ENCODE peak calls at places on chromosomes 4 and X, in nine cellular contexts. One of them, this sample, is unnamed.

GRCh38 chrX:26411045-26411444 is 195.1 kb downstream of the MAGEB5 start:
- DNase-seq in heart left ventricle: no peak
- DNase-seq in SK-N-MC: no peak
- DNase-seq in MM.1S: no peak
- DNase-seq in cardiac muscle cell: peak
- DNase-seq in lower lobe of right lung: no peak
- DNase-seq in fibroblast of lung: no peak
- DNase-seq in H9: no peak
- DNase-seq in hepatocyte: peak
- DNase-seq in this sample: peak

GRCh38 chrX:153708415-153708814 is 15.8 kb downstream of the BCAP31 start:
- DNase-seq in heart left ventricle: peak
- DNase-seq in SK-N-MC: no peak
- DNase-seq in MM.1S: no peak
- DNase-seq in cardiac muscle cell: peak
- DNase-seq in lower lobe of right lung: peak
- DNase-seq in fibroblast of lung: peak
- DNase-seq in H9: peak
- DNase-seq in hepatocyte: peak
- DNase-seq in this sample: peak

GRCh38 chr4:24913099-24913445 is 230 bp upstream of the CCDC149 start:
- DNase-seq in heart left ventricle: no peak
- DNase-seq in SK-N-MC: no peak
- DNase-seq in MM.1S: no peak
- DNase-seq in cardiac muscle cell: no peak
- DNase-seq in lower lobe of right lung: no peak
- DNase-seq in fibroblast of lung: no peak
- DNase-seq in H9: peak
- DNase-seq in hepatocyte: no peak
- DNase-seq in this sample: no peak

GRCh38 chr4:6574747-6575502 is at the start of gene MAN2B2:
- DNase-seq in heart left ventricle: peak
- DNase-seq in SK-N-MC: no peak
- DNase-seq in MM.1S: peak
- DNase-seq in cardiac muscle cell: peak
- DNase-seq in lower lobe of right lung: peak
- DNase-seq in fibroblast of lung: peak
- DNase-seq in H9: peak
- DNase-seq in hepatocyte: peak
- DNase-seq in this sample: no peak

GRCh38 chr4:186158021-186158859 is 33.1 kb upstream of the CYP4V2 start:
- DNase-seq in heart left ventricle: no peak
- DNase-seq in SK-N-MC: no peak
- DNase-seq in MM.1S: no peak
- DNase-seq in cardiac muscle cell: no peak
- DNase-seq in lower lobe of right lung: no peak
- DNase-seq in fibroblast of lung: no peak
- DNase-seq in H9: no peak
- DNase-seq in hepatocyte: peak
- DNase-seq in this sample: no peak

GRCh38 chr4:109912706-109913621 is at the start of gene EGF:
- DNase-seq in heart left ventricle: no peak
- DNase-seq in SK-N-MC: peak
- DNase-seq in MM.1S: no peak
- DNase-seq in cardiac muscle cell: peak
- DNase-seq in lower lobe of right lung: no peak
- DNase-seq in fibroblast of lung: peak
- DNase-seq in H9: no peak
- DNase-seq in hepatocyte: peak
- DNase-seq in this sample: no peak

GRCh38 chr4:27082786-27083185 is 222.1 kb downstream of the STIM2 start:
- DNase-seq in heart left ventricle: no peak
- DNase-seq in SK-N-MC: no peak
- DNase-seq in MM.1S: no peak
- DNase-seq in cardiac muscle cell: no peak
- DNase-seq in lower lobe of right lung: no peak
- DNase-seq in fibroblast of lung: no peak
- DNase-seq in H9: no peak
- DNase-seq in hepatocyte: no peak
- DNase-seq in this sample: no peak

GRCh38 chrX:68433155-68433980 is at the start of gene OPHN1:
- DNase-seq in heart left ventricle: peak
- DNase-seq in SK-N-MC: no peak
- DNase-seq in MM.1S: no peak
- DNase-seq in cardiac muscle cell: peak
- DNase-seq in lower lobe of right lung: peak
- DNase-seq in fibroblast of lung: peak
- DNase-seq in H9: peak
- DNase-seq in hepatocyte: peak
- DNase-seq in this sample: no peak

DNA sequence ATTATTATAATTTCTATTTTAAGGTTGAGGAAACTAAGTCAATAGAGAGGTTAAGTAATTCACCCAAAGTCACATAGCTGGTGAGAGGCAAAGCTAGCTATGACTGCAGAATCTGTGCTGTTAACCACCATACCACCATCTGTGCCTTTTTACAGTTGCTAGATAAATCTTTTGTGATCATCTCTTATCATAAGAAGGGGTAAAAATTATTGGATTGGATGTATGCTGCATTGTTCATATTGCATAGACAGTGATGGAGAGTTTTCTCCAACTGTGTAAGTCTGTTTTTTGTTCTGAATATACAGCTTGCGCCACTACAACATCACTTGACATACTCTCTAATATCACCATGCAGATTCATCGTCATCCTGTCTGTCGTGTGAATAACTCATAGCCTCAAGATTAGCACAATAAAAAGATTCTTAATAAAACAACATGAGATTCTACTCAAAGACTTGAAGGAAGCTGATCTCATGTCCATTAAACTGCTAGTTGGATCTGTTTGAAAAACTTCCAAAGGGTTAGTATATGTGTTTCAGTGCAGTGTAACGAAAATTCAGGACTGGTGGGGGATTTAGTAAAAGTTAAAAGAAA is 495.9 kb downstream of the SPRY1 start:
- DNase-seq in heart left ventricle: no peak
- DNase-seq in SK-N-MC: no peak
- DNase-seq in MM.1S: no peak
- DNase-seq in cardiac muscle cell: no peak
- DNase-seq in lower lobe of right lung: no peak
- DNase-seq in fibroblast of lung: no peak
- DNase-seq in H9: no peak
- DNase-seq in hepatocyte: no peak
- DNase-seq in this sample: no peak
- H3K27ac ChIP-seq in heart left ventricle: peak
- H3K27ac ChIP-seq in SK-N-MC: no peak
- H3K27ac ChIP-seq in MM.1S: no peak
- H3K27ac ChIP-seq in cardiac muscle cell: no peak
- H3K27ac ChIP-seq in lower lobe of right lung: peak
- H3K27ac ChIP-seq in fibroblast of lung: no peak
- H3K27ac ChIP-seq in H9: no peak
- H3K27ac ChIP-seq in hepatocyte: peak
- H3K27ac ChIP-seq in this sample: no peak

DNA sequence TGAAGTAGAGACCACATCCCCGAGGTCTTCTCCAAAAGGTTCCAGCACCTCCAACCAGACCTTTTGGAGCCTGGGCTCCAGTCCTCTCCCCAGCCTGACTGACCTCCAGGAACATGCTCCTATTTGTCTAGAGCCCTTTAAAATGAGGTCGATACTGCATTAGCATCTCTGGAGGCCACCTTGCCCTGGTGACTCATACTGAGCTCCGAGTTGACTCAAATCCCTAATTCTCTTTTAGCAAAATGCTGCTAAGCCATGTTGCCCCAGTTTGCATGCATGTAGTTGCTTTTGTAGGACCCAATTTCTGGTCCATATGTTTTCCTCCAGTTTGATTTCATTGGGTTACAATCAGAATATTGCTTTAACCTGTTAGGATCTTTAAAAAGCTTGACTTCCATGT is 43.5 kb upstream of the CITED1 start:
- DNase-seq in heart left ventricle: no peak
- DNase-seq in SK-N-MC: no peak
- DNase-seq in MM.1S: no peak
- DNase-seq in cardiac muscle cell: no peak
- DNase-seq in lower lobe of right lung: no peak
- DNase-seq in fibroblast of lung: no peak
- DNase-seq in H9: no peak
- DNase-seq in hepatocyte: no peak
- DNase-seq in this sample: no peak
- H3K27ac ChIP-seq in heart left ventricle: no peak
- H3K27ac ChIP-seq in SK-N-MC: no peak
- H3K27ac ChIP-seq in MM.1S: no peak
- H3K27ac ChIP-seq in cardiac muscle cell: no peak
- H3K27ac ChIP-seq in lower lobe of right lung: no peak
- H3K27ac ChIP-seq in fibroblast of lung: no peak
- H3K27ac ChIP-seq in H9: no peak
- H3K27ac ChIP-seq in hepatocyte: no peak
- H3K27ac ChIP-seq in this sample: no peak

DNA sequence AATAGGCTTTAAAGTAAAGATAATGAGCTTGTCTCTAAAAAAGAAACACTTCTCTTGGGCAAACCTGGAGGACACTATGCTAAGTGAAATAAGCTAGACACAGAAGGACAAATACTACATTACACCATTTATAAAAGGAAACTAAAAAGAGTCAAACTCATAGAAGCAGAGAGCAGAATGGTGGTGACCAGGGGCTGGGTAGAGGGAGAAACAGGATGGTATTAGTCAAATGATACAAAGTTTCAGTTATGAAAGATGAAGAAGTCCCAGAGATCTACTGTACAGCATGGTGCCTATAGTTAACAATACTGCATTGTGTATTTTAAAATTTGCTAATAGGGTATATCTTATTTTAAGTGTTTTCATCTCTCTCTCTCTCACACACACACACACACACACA is 28.5 kb downstream of the ACSL4 start:
- DNase-seq in heart left ventricle: no peak
- DNase-seq in SK-N-MC: no peak
- DNase-seq in MM.1S: no peak
- DNase-seq in cardiac muscle cell: no peak
- DNase-seq in lower lobe of right lung: no peak
- DNase-seq in fibroblast of lung: no peak
- DNase-seq in H9: no peak
- DNase-seq in hepatocyte: no peak
- DNase-seq in this sample: no peak
- H3K27ac ChIP-seq in heart left ventricle: no peak
- H3K27ac ChIP-seq in SK-N-MC: no peak
- H3K27ac ChIP-seq in MM.1S: no peak
- H3K27ac ChIP-seq in cardiac muscle cell: no peak
- H3K27ac ChIP-seq in lower lobe of right lung: no peak
- H3K27ac ChIP-seq in fibroblast of lung: no peak
- H3K27ac ChIP-seq in H9: no peak
- H3K27ac ChIP-seq in hepatocyte: no peak
- H3K27ac ChIP-seq in this sample: no peak

DNA sequence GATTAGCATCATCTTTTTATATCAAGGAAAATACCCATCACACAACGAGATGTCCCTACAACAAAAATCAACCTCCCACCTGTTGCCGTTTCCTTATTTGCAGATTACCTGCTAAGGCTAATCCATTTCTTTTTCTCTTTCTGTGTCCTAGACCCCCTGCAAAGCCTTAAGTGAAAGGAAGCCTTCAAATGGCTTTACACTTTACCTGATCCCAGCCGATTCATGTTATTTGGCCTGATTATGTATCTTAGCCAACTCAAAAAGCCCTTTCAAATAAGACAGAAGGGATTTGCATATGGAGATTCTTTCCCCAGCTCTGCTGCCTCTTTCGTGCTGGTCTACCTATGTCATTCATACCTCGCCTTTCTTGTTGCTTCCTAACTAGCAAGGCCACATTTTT is 14.4 kb downstream of the ABCG2 start:
- DNase-seq in heart left ventricle: no peak
- DNase-seq in SK-N-MC: no peak
- DNase-seq in MM.1S: no peak
- DNase-seq in cardiac muscle cell: no peak
- DNase-seq in lower lobe of right lung: no peak
- DNase-seq in fibroblast of lung: no peak
- DNase-seq in H9: no peak
- DNase-seq in hepatocyte: no peak
- DNase-seq in this sample: no peak
- H3K27ac ChIP-seq in heart left ventricle: no peak
- H3K27ac ChIP-seq in SK-N-MC: no peak
- H3K27ac ChIP-seq in MM.1S: no peak
- H3K27ac ChIP-seq in cardiac muscle cell: no peak
- H3K27ac ChIP-seq in lower lobe of right lung: no peak
- H3K27ac ChIP-seq in fibroblast of lung: no peak
- H3K27ac ChIP-seq in H9: no peak
- H3K27ac ChIP-seq in hepatocyte: peak
- H3K27ac ChIP-seq in this sample: peak

GRCh38 chr4:159979953-159980352 is 877.1 kb downstream of the RAPGEF2 start:
- DNase-seq in heart left ventricle: no peak
- DNase-seq in SK-N-MC: no peak
- DNase-seq in MM.1S: no peak
- DNase-seq in cardiac muscle cell: no peak
- DNase-seq in lower lobe of right lung: no peak
- DNase-seq in fibroblast of lung: no peak
- DNase-seq in H9: no peak
- DNase-seq in hepatocyte: no peak
- DNase-seq in this sample: no peak

GRCh38 chr4:159977907-159978617 is 875.2 kb downstream of the RAPGEF2 start:
- DNase-seq in heart left ventricle: no peak
- DNase-seq in SK-N-MC: no peak
- DNase-seq in MM.1S: no peak
- DNase-seq in cardiac muscle cell: no peak
- DNase-seq in lower lobe of right lung: no peak
- DNase-seq in fibroblast of lung: no peak
- DNase-seq in H9: no peak
- DNase-seq in hepatocyte: no peak
- DNase-seq in this sample: peak

GRCh38 chr4:159979351-159979750 is 876.5 kb downstream of the RAPGEF2 start:
- DNase-seq in heart left ventricle: no peak
- DNase-seq in SK-N-MC: no peak
- DNase-seq in MM.1S: no peak
- DNase-seq in cardiac muscle cell: no peak
- DNase-seq in lower lobe of right lung: no peak
- DNase-seq in fibroblast of lung: no peak
- DNase-seq in H9: no peak
- DNase-seq in hepatocyte: no peak
- DNase-seq in this sample: no peak

GRCh38 chr4:159983080-159983479 is 880.2 kb downstream of the RAPGEF2 start:
- DNase-seq in heart left ventricle: no peak
- DNase-seq in SK-N-MC: no peak
- DNase-seq in MM.1S: no peak
- DNase-seq in cardiac muscle cell: no peak
- DNase-seq in lower lobe of right lung: no peak
- DNase-seq in fibroblast of lung: peak
- DNase-seq in H9: no peak
- DNase-seq in hepatocyte: no peak
- DNase-seq in this sample: no peak

GRCh38 chr4:159981457-159981856 is 878.6 kb downstream of the RAPGEF2 start:
- DNase-seq in heart left ventricle: no peak
- DNase-seq in SK-N-MC: no peak
- DNase-seq in MM.1S: no peak
- DNase-seq in cardiac muscle cell: no peak
- DNase-seq in lower lobe of right lung: no peak
- DNase-seq in fibroblast of lung: no peak
- DNase-seq in H9: no peak
- DNase-seq in hepatocyte: no peak
- DNase-seq in this sample: no peak
- H3K27ac ChIP-seq in heart left ventricle: no peak
- H3K27ac ChIP-seq in SK-N-MC: no peak
- H3K27ac ChIP-seq in MM.1S: no peak
- H3K27ac ChIP-seq in cardiac muscle cell: no peak
- H3K27ac ChIP-seq in lower lobe of right lung: no peak
- H3K27ac ChIP-seq in fibroblast of lung: no peak
- H3K27ac ChIP-seq in H9: no peak
- H3K27ac ChIP-seq in hepatocyte: no peak
- H3K27ac ChIP-seq in this sample: no peak

GRCh38 chr4:139736661-139737060 is 71.0 kb downstream of the MGST2 start:
- DNase-seq in heart left ventricle: no peak
- DNase-seq in SK-N-MC: no peak
- DNase-seq in MM.1S: no peak
- DNase-seq in cardiac muscle cell: peak
- DNase-seq in lower lobe of right lung: no peak
- DNase-seq in fibroblast of lung: no peak
- DNase-seq in H9: no peak
- DNase-seq in hepatocyte: no peak
- DNase-seq in this sample: no peak
- H3K27ac ChIP-seq in heart left ventricle: no peak
- H3K27ac ChIP-seq in SK-N-MC: no peak
- H3K27ac ChIP-seq in MM.1S: no peak
- H3K27ac ChIP-seq in cardiac muscle cell: peak
- H3K27ac ChIP-seq in lower lobe of right lung: peak
- H3K27ac ChIP-seq in fibroblast of lung: no peak
- H3K27ac ChIP-seq in H9: no peak
- H3K27ac ChIP-seq in hepatocyte: no peak
- H3K27ac ChIP-seq in this sample: no peak

This sample was measured in epithelial cell of prostate.